ENCODE peak calls at places on chromosome 2, in four cellular contexts. One of them, this sample, is unnamed.

GRCh38 chr2:127541849-127542630 is 6.6 kb downstream of the MYO7B start:
- DNase-seq in HT1080: no peak
- DNase-seq in posterior cingulate gyrus: no peak
- DNase-seq in GM03348: peak
- DNase-seq in this sample: peak

GRCh38 chr2:181438298-181438697 is 18.9 kb upstream of the ITGA4 start:
- DNase-seq in HT1080: no peak
- DNase-seq in posterior cingulate gyrus: no peak
- DNase-seq in GM03348: no peak
- DNase-seq in this sample: no peak

GRCh38 chr2:174322139-174322538 is 12.6 kb upstream of the SP9 start:
- DNase-seq in HT1080: no peak
- DNase-seq in posterior cingulate gyrus: no peak
- DNase-seq in GM03348: no peak
- DNase-seq in this sample: no peak

GRCh38 chr2:240217431-240218301 is 77.2 kb upstream of the OTOS start:
- DNase-seq in HT1080: no peak
- DNase-seq in posterior cingulate gyrus: peak
- DNase-seq in GM03348: no peak
- DNase-seq in this sample: peak

GRCh38 chr2:68295523-68295922 is 24.2 kb downstream of the CNRIP1 start:
- DNase-seq in HT1080: no peak
- DNase-seq in posterior cingulate gyrus: no peak
- DNase-seq in GM03348: no peak
- DNase-seq in this sample: no peak

GRCh38 chr2:37589298-37589697 is 82.1 kb downstream of the CDC42EP3 start:
- DNase-seq in HT1080: peak
- DNase-seq in posterior cingulate gyrus: no peak
- DNase-seq in GM03348: no peak
- DNase-seq in this sample: no peak

GRCh38 chr2:207258191-207258991 is 92.6 kb upstream of the KLF7 start:
- DNase-seq in HT1080: peak
- DNase-seq in posterior cingulate gyrus: peak
- DNase-seq in GM03348: peak
- DNase-seq in this sample: no peak

GRCh38 chr2:187989925-187990623 is 301.6 kb upstream of the GULP1 start:
- DNase-seq in HT1080: no peak
- DNase-seq in posterior cingulate gyrus: no peak
- DNase-seq in GM03348: no peak
- DNase-seq in this sample: no peak

GRCh38 chr2:8303322-8303832 is 378.5 kb upstream of the ID2 start:
- DNase-seq in HT1080: no peak
- DNase-seq in posterior cingulate gyrus: no peak
- DNase-seq in GM03348: no peak
- DNase-seq in this sample: no peak

GRCh38 chr2:11446733-11447248 is 19.2 kb downstream of the E2F6 start:
- DNase-seq in HT1080: peak
- DNase-seq in posterior cingulate gyrus: no peak
- DNase-seq in GM03348: peak
- DNase-seq in this sample: no peak

GRCh38 chr2:49801898-49802297 is 647.6 kb upstream of the FSHR start:
- DNase-seq in HT1080: no peak
- DNase-seq in posterior cingulate gyrus: no peak
- DNase-seq in GM03348: no peak
- DNase-seq in this sample: no peak

GRCh38 chr2:157460384-157460837 is 16.5 kb upstream of the CYTIP start:
- DNase-seq in HT1080: no peak
- DNase-seq in posterior cingulate gyrus: no peak
- DNase-seq in GM03348: no peak
- DNase-seq in this sample: no peak

GRCh38 chr2:68698567-68699377 is 35.8 kb upstream of the ARHGAP25 start:
- DNase-seq in HT1080: no peak
- DNase-seq in posterior cingulate gyrus: no peak
- DNase-seq in GM03348: no peak
- DNase-seq in this sample: no peak

GRCh38 chr2:34003795-34004194 is 404.7 kb upstream of the FAM98A start:
- DNase-seq in HT1080: no peak
- DNase-seq in posterior cingulate gyrus: no peak
- DNase-seq in GM03348: no peak
- DNase-seq in this sample: no peak

GRCh38 chr2:212359425-212360067 is 179.1 kb downstream of the ERBB4 start:
- DNase-seq in HT1080: no peak
- DNase-seq in posterior cingulate gyrus: no peak
- DNase-seq in GM03348: no peak
- DNase-seq in this sample: no peak

GRCh38 chr2:64179582-64180321 is 35.5 kb upstream of the PELI1 start:
- DNase-seq in HT1080: no peak
- DNase-seq in posterior cingulate gyrus: no peak
- DNase-seq in GM03348: no peak
- DNase-seq in this sample: no peak

GRCh38 chr2:146579154-146579930 is 1265.5 kb upstream of the ACVR2A start:
- DNase-seq in HT1080: peak
- DNase-seq in posterior cingulate gyrus: no peak
- DNase-seq in GM03348: peak
- DNase-seq in this sample: no peak

GRCh38 chr2:229586012-229586411 is 128.3 kb downstream of the DNER start:
- DNase-seq in HT1080: peak
- DNase-seq in posterior cingulate gyrus: no peak
- DNase-seq in GM03348: no peak
- DNase-seq in this sample: no peak

GRCh38 chr2:145649061-145649460 is 1129.1 kb upstream of the ZEB2 start:
- DNase-seq in HT1080: no peak
- DNase-seq in posterior cingulate gyrus: no peak
- DNase-seq in GM03348: no peak
- DNase-seq in this sample: no peak

GRCh38 chr2:95382686-95383634 is 19.5 kb upstream of the FAHD2A start:
- DNase-seq in HT1080: no peak
- DNase-seq in posterior cingulate gyrus: peak
- DNase-seq in GM03348: no peak
- DNase-seq in this sample: peak

GRCh38 chr2:126986788-126987187 is 88.1 kb downstream of the TEX51 start:
- DNase-seq in HT1080: no peak
- DNase-seq in posterior cingulate gyrus: peak
- DNase-seq in GM03348: no peak
- DNase-seq in this sample: no peak

GRCh38 chr2:33372940-33373553 is 103.4 kb upstream of the RASGRP3 start:
- DNase-seq in HT1080: peak
- DNase-seq in posterior cingulate gyrus: no peak
- DNase-seq in GM03348: no peak
- DNase-seq in this sample: no peak

GRCh38 chr2:25825238-25825637 is 53.0 kb downstream of the ASXL2 start:
- DNase-seq in HT1080: no peak
- DNase-seq in posterior cingulate gyrus: no peak
- DNase-seq in GM03348: no peak
- DNase-seq in this sample: no peak

GRCh38 chr2:232458051-232458660 is 2.2 kb downstream of the ALPI start:
- DNase-seq in HT1080: no peak
- DNase-seq in posterior cingulate gyrus: no peak
- DNase-seq in GM03348: no peak
- DNase-seq in this sample: peak

This sample was measured in cardiac septum.